ENCODE peak calls at places on chromosomes 4 and X, in five cellular contexts. N, M, Z, S and Y are unnamed samples.

GRCh38 chr4:12324965-12325364 is 896.3 kb upstream of the HS3ST1 start:
- DNase-seq in Z (no peak), S (no peak), M (no peak), N (no peak), Y (no peak)

GRCh38 chr4:87559090-87559837 is 30.1 kb upstream of the SPARCL1 start:
- DNase-seq in M (no peak), N (peak; percentile 2), Z (no peak), S (peak; percentile 25), Y (no peak)

GRCh38 chr4:86834901-86835300 is 14.3 kb downstream of the SLC10A6 start:
- DNase-seq in S (no peak), Z (peak; percentile 89), M (no peak), N (no peak), Y (no peak)

GRCh38 chrX:14243823-14244222 is 214.1 kb upstream of the GEMIN8 start:
- DNase-seq in S (no peak), N (no peak), Z (no peak), M (no peak), Y (no peak)

GRCh38 chrX:110444996-110445395 is 86.3 kb downstream of the RTL9 start:
- DNase-seq in Z (no peak), N (no peak), M (no peak), S (no peak), Y (no peak)

GRCh38 chr4:106868381-106869035 is 167.6 kb downstream of the DKK2 start:
- DNase-seq in N (no peak), Z (no peak), M (no peak), S (no peak), Y (no peak)

GRCh38 chrX:119880552-119881437 is 9.2 kb downstream of the NDUFA1 start:
- DNase-seq in S (no peak), M (no peak), Z (peak; percentile 63), N (no peak), Y (no peak)

GRCh38 chr4:121594796-121595526 is 101.8 kb downstream of the ANXA5 start:
- DNase-seq in M (no peak), N (no peak), S (no peak), Z (peak; percentile 30), Y (peak; percentile 63)

GRCh38 chrX:65017464-65017863 is 41.2 kb upstream of the ZC4H2 start:
- DNase-seq in Z (no peak), S (no peak), N (no peak), M (no peak), Y (no peak)

GRCh38 chr4:2370597-2371320 is 47.7 kb downstream of the ZFYVE28 start:
- DNase-seq in S (no peak), N (no peak), Z (no peak), M (no peak), Y (no peak)
- H3K9me3 ChIP-seq in S (peaks cover 4% of the 10 kb centered on the region), N (no peaks in the 10 kb centered on the region), Z (peaks cover 9% of the 10 kb centered on the region), M (no peaks in the 10 kb centered on the region), Y (no peaks in the 10 kb centered on the region)

DNA sequence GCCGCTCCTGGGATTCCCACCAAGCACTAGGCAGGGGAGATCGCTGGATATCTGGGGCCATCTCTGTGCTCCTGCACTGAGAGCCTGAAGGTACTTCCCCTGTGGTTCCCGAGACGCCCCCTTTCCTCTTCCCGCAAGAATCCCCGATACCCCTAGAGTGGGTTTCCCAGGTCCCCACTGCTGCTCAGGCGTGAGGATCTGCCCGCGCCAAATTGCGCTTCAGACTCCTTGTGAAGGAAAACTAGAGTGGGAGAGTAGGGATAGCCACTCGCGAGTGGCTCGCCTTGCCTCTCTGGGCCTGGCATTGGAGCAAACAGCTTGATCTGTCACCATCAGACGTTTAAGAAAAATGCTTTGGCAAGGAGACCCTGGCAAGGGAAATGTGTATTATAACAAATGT is 1.5 kb downstream of the IL1RAPL2 start:
- DNase-seq in S (no peak), N (no peak), Z (no peak), M (no peak), Y (no peak)
- H3K4me3 ChIP-seq in S (no peak overlapping the region), N (no peak overlapping the region), Z (no peak overlapping the region), M (no peak overlapping the region), Y (no peak overlapping the region)

DNA sequence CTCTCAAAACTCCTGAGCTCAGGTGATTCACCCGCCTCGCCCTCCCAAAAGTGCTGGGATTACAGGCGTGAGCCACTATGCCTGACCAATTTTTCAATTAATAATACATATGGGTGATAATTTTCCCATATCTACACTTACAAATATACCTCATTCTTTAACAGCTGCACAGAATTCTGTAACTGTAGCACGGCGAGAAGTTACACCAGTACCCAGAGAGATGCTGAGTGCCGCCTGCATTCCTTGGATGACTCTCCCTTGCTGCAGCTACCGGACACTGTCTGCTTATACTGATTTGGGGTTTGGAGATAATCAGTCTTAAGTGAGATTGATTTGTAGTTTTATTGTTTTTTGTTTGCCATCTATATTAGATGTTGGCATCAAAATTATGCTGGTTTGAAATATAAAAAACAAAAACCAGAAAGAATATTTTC is 5.8 kb downstream of the TIFA start:
- DNase-seq in Z (peak; percentile 13), S (no peak), M (no peak), N (no peak), Y (no peak)
- H3K27ac ChIP-seq in Z (no peak overlapping the region), S (peak overlapping the region; percentile 35), M (no peak overlapping the region), N (no peak overlapping the region), Y (peak overlapping the region; percentile 49)

GRCh38 chr4:71863457-71863856 is 79.6 kb upstream of the GC start:
- DNase-seq in M (no peak), N (no peak), S (no peak), Z (no peak), Y (no peak)

GRCh38 chr4:71864380-71864779 is 80.5 kb upstream of the GC start:
- DNase-seq in S (no peak), Z (no peak), M (no peak), N (no peak), Y (no peak)

GRCh38 chr4:71857713-71858451 is 74.0 kb upstream of the GC start:
- DNase-seq in N (no peak), Z (no peak), M (no peak), S (peak; percentile 20), Y (no peak)

GRCh38 chr4:71862315-71862714 is 78.4 kb upstream of the GC start:
- DNase-seq in S (no peak), M (no peak), N (no peak), Z (no peak), Y (no peak)

GRCh38 chr4:71860643-71861042 is 76.8 kb upstream of the GC start:
- DNase-seq in M (no peak), N (no peak), S (no peak), Z (no peak), Y (no peak)
- H3K9me3 ChIP-seq in M (peaks cover 11% of the 10 kb centered on the region), N (no peaks in the 10 kb centered on the region), S (peaks cover 10% of the 10 kb centered on the region), Z (peaks cover 5% of the 10 kb centered on the region), Y (peaks cover 30% of the 10 kb centered on the region)

GRCh38 chrX:74535211-74535621 is 79.2 kb downstream of the RLIM start:
- DNase-seq in Z (peak; percentile 71), N (no peak), M (no peak), S (peak; percentile 24), Y (no peak)

GRCh38 chrX:74536142-74537010 is 78.0 kb downstream of the RLIM start:
- DNase-seq in M (peak; percentile 43), Z (peak; percentile 83), S (peak; percentile 82), N (peak; percentile 8), Y (peak; percentile 89)

GRCh38 chrX:74534569-74535038 is 79.8 kb downstream of the RLIM start:
- DNase-seq in S (no peak), N (no peak), Z (peak; percentile 53), M (no peak), Y (no peak)

GRCh38 chrX:74535633-74536141 is 78.7 kb downstream of the RLIM start:
- DNase-seq in Z (peak; percentile 66), N (no peak), M (peak; percentile 52), S (peak; percentile 69), Y (peak; percentile 82)

GRCh38 chrX:74537011-74537390 is 77.4 kb downstream of the RLIM start:
- DNase-seq in N (no peak), M (no peak), S (no peak), Z (peak; percentile 33), Y (peak; percentile 61)
- H3K4me3 ChIP-seq in N (peak overlapping the region; percentile 61), M (peak overlapping the region; percentile 52), S (peak overlapping the region; percentile 40), Z (peak overlapping the region; percentile 38), Y (peak overlapping the region; percentile 36)

GRCh38 chr4:145497199-145498149 is 15.8 kb downstream of the SMAD1 start:
- DNase-seq in M (no peak), Z (no peak), S (no peak), N (no peak), Y (no peak)

GRCh38 chr4:145503486-145504072 is 21.9 kb downstream of the SMAD1 start:
- DNase-seq in N (no peak), S (no peak), Z (no peak), M (no peak), Y (no peak)

GRCh38 chr4:145498430-145498829 is 16.8 kb downstream of the SMAD1 start:
- DNase-seq in Z (no peak), S (no peak), N (no peak), M (no peak), Y (no peak)

GRCh38 chr4:145502809-145503208 is 21.2 kb downstream of the SMAD1 start:
- DNase-seq in N (no peak), Z (no peak), S (no peak), M (no peak), Y (no peak)

DNA sequence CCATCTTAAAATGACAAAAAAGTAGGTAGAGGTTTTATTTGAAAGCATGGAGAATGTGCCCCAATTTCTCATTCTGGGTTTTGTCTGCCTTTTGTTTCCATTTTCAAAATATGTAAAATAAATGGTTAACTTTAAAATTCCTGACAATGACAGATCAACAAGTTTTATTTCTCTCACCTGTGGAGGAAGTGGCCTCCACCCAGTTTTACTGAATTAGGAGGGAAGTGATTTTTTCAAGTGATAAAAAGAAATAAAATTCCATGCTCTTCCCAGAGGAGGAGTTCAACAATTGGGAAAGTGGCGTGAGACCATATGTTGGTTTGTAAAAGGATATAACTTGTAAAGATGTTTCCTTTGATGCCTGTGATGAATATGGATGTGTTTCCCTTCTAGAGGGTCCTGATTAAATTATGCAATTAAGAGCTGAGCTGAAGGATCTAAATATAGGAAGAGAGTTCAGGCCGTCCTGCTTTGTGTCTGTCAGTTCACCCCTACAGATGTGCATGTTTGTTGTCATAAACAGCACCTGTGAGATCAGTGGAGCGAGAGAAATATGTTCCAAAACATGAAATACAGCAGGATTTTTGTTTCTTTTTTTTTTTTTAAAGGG is 19.5 kb downstream of the SMAD1 start:
- DNase-seq in S (no peak), Z (no peak), N (no peak), M (no peak), Y (no peak)
- H3K27ac ChIP-seq in S (no peak overlapping the region), Z (no peak overlapping the region), N (no peak overlapping the region), M (no peak overlapping the region), Y (peak overlapping the region; percentile 2)

GRCh38 chrX:145393702-145394235 is 146.5 kb downstream of the SPANXN1 start:
- DNase-seq in N (no peak), S (no peak), M (no peak), Z (no peak), Y (no peak)

GRCh38 chrX:145396612-145397011 is 149.3 kb downstream of the SPANXN1 start:
- DNase-seq in Z (no peak), N (no peak), S (no peak), M (no peak), Y (no peak)

DNA sequence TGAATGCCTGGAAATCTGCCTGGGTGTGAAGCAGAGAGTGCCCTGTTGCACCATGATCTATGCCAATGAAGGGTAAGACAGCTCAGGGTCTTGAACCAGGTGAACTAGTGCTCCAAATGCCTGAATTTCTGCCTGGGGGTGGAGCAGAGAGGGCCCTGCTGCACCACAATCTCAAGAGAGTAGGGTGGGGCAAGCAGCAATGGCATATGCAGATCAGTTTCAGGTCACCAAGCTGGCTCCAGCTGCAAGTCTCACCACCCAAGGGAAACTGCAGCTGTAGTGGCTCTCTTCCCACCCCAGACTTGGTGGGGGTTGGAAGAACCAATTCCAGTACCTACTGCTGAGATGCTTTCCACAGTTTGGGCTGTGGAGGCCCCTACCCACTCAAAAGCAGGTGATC is 147.0 kb downstream of the SPANXN1 start:
- DNase-seq in M (no peak), S (no peak), N (no peak), Z (no peak), Y (no peak)
- H3K9me3 ChIP-seq in M (peaks cover 3% of the 10 kb centered on the region), S (no peaks in the 10 kb centered on the region), N (no peaks in the 10 kb centered on the region), Z (peaks cover 3% of the 10 kb centered on the region), Y (no peaks in the 10 kb centered on the region)

GRCh38 chrX:153828308-153828707 is 2.0 kb downstream of the PDZD4 start:
- DNase-seq in Z (no peak), M (no peak), N (no peak), S (no peak), Y (no peak)
- H3K4me3 ChIP-seq in Z (no peak overlapping the region), M (peak overlapping the region; percentile 30), N (no peak overlapping the region), S (peak overlapping the region; percentile 4), Y (no peak overlapping the region)